ENCODE peak calls at places on chromosomes 13 and 19, in four cellular contexts. One of them, this sample, is unnamed.

GRCh38 chr19:45114116-45114515 is 21.1 kb downstream of the PPP1R37 start:
- DNase-seq in colonic mucosa: no peak
- DNase-seq in thoracic aorta: no peak
- DNase-seq in CD8-positive, alpha-beta memory T cell: no peak
- DNase-seq in this sample: no peak

GRCh38 chr13:29465741-29466293 is 129.7 kb downstream of the SLC7A1 start:
- DNase-seq in colonic mucosa: no peak
- DNase-seq in thoracic aorta: no peak
- DNase-seq in CD8-positive, alpha-beta memory T cell: no peak
- DNase-seq in this sample: peak; percentile 49

GRCh38 chr19:55993492-55993891 is 6.9 kb downstream of the NLRP5 start:
- DNase-seq in CD8-positive, alpha-beta memory T cell: no peak
- DNase-seq in thoracic aorta: no peak
- DNase-seq in colonic mucosa: no peak
- DNase-seq in this sample: no peak

GRCh38 chr19:35512831-35513230 is 618 bp downstream of the DMKN start:
- DNase-seq in CD8-positive, alpha-beta memory T cell: no peak
- DNase-seq in thoracic aorta: no peak
- DNase-seq in colonic mucosa: no peak
- DNase-seq in this sample: no peak

GRCh38 chr13:97934590-97934989 is 18.9 kb upstream of the IPO5 start:
- DNase-seq in thoracic aorta: no peak
- DNase-seq in CD8-positive, alpha-beta memory T cell: no peak
- DNase-seq in colonic mucosa: no peak
- DNase-seq in this sample: no peak

GRCh38 chr13:97226788-97227627 is 4.9 kb downstream of the MBNL2 start:
- DNase-seq in CD8-positive, alpha-beta memory T cell: peak; percentile 46
- DNase-seq in thoracic aorta: no peak
- DNase-seq in colonic mucosa: peak; percentile 74
- DNase-seq in this sample: no peak

GRCh38 chr19:7699422-7700127 is 2.4 kb downstream of the FCER2 start:
- DNase-seq in CD8-positive, alpha-beta memory T cell: no peak
- DNase-seq in thoracic aorta: no peak
- DNase-seq in colonic mucosa: no peak
- DNase-seq in this sample: no peak

GRCh38 chr19:51568456-51568855 is 2.6 kb upstream of the ZNF175 start:
- DNase-seq in colonic mucosa: no peak
- DNase-seq in thoracic aorta: no peak
- DNase-seq in CD8-positive, alpha-beta memory T cell: no peak
- DNase-seq in this sample: no peak

GRCh38 chr13:64640002-64640401 is 2590.1 kb downstream of the PCDH9 start:
- DNase-seq in colonic mucosa: no peak
- DNase-seq in CD8-positive, alpha-beta memory T cell: no peak
- DNase-seq in thoracic aorta: no peak
- DNase-seq in this sample: no peak

GRCh38 chr13:100887729-100888151 is 213.1 kb upstream of the TMTC4 start:
- DNase-seq in CD8-positive, alpha-beta memory T cell: no peak
- DNase-seq in colonic mucosa: no peak
- DNase-seq in thoracic aorta: no peak
- DNase-seq in this sample: no peak

GRCh38 chr19:39317476-39317875 is 3.2 kb downstream of the LRFN1 start:
- DNase-seq in colonic mucosa: no peak
- DNase-seq in CD8-positive, alpha-beta memory T cell: no peak
- DNase-seq in thoracic aorta: no peak
- DNase-seq in this sample: no peak

GRCh38 chr19:39318690-39319089 is 2.0 kb downstream of the LRFN1 start:
- DNase-seq in thoracic aorta: no peak
- DNase-seq in colonic mucosa: no peak
- DNase-seq in CD8-positive, alpha-beta memory T cell: no peak
- DNase-seq in this sample: no peak

GRCh38 chr19:39318071-39318470 is 2.6 kb downstream of the LRFN1 start:
- DNase-seq in colonic mucosa: no peak
- DNase-seq in thoracic aorta: no peak
- DNase-seq in CD8-positive, alpha-beta memory T cell: no peak
- DNase-seq in this sample: no peak

GRCh38 chr19:39319892-39320168 is 833 bp downstream of the LRFN1 start:
- DNase-seq in CD8-positive, alpha-beta memory T cell: no peak
- DNase-seq in colonic mucosa: no peak
- DNase-seq in thoracic aorta: no peak
- DNase-seq in this sample: no peak

DNA sequence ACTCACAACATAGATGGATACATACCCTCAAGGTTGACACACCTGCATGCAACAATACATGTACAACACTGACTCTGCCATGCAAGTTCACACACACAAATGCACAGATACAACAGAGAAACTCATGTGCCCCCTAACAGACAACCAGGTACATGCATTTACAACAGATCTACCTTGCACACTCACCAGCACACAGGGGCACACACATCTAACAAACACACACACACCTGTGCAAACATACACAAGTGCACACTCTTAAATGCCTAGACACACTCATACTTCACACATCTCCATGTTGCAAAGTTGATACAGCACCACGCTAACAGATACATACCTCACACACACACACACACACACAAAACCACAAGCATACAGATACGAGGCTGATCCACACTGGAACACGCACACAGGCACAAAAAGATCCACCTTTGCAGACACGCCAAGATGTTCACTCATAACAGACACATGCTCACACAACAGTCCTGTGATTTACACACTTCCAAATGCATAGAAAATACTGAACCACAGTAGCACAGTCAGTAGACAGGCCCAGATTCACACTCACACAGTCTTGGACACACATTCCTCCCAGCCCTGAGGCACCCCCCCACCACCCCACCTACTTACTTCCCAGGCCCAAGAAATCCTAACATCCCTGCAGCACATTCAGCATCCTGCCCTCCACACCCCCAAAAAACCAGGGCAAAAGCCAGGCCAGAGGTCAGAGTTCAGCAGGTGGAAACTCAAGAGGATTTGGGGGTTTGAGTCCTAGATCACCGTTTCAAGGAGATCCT is 1.4 kb downstream of the LRFN1 start:
- DNase-seq in CD8-positive, alpha-beta memory T cell: no peak
- DNase-seq in thoracic aorta: no peak
- DNase-seq in colonic mucosa: no peak
- DNase-seq in this sample: no peak
- H3K4me3 ChIP-seq in CD8-positive, alpha-beta memory T cell: no peak overlapping the region
- H3K4me3 ChIP-seq in thoracic aorta: no peak overlapping the region
- H3K4me3 ChIP-seq in colonic mucosa: no peak overlapping the region
- H3K4me3 ChIP-seq in this sample: peak overlapping the region; percentile 71

GRCh38 chr19:10118960-10119359 is 739 bp downstream of the EIF3G start:
- DNase-seq in thoracic aorta: no peak
- DNase-seq in colonic mucosa: no peak
- DNase-seq in CD8-positive, alpha-beta memory T cell: no peak
- DNase-seq in this sample: no peak

GRCh38 chr19:10124429-10124828 is 4.7 kb upstream of the EIF3G start:
- DNase-seq in thoracic aorta: no peak
- DNase-seq in CD8-positive, alpha-beta memory T cell: no peak
- DNase-seq in colonic mucosa: no peak
- DNase-seq in this sample: no peak

GRCh38 chr19:10120538-10121198 is 969 bp upstream of the EIF3G start:
- DNase-seq in CD8-positive, alpha-beta memory T cell: no peak
- DNase-seq in colonic mucosa: no peak
- DNase-seq in thoracic aorta: no peak
- DNase-seq in this sample: no peak

GRCh38 chr19:10126213-10126639 is 6.5 kb upstream of the EIF3G start:
- DNase-seq in colonic mucosa: no peak
- DNase-seq in CD8-positive, alpha-beta memory T cell: no peak
- DNase-seq in thoracic aorta: no peak
- DNase-seq in this sample: no peak

GRCh38 chr19:10122066-10122465 is 2.4 kb upstream of the EIF3G start:
- DNase-seq in CD8-positive, alpha-beta memory T cell: no peak
- DNase-seq in thoracic aorta: no peak
- DNase-seq in colonic mucosa: no peak
- DNase-seq in this sample: no peak
- H3K9me3 ChIP-seq in CD8-positive, alpha-beta memory T cell: no peaks in the 10 kb centered on the region
- H3K9me3 ChIP-seq in thoracic aorta: no peaks in the 10 kb centered on the region
- H3K9me3 ChIP-seq in colonic mucosa: no peaks in the 10 kb centered on the region
- H3K9me3 ChIP-seq in this sample: no peaks in the 10 kb centered on the region

DNA sequence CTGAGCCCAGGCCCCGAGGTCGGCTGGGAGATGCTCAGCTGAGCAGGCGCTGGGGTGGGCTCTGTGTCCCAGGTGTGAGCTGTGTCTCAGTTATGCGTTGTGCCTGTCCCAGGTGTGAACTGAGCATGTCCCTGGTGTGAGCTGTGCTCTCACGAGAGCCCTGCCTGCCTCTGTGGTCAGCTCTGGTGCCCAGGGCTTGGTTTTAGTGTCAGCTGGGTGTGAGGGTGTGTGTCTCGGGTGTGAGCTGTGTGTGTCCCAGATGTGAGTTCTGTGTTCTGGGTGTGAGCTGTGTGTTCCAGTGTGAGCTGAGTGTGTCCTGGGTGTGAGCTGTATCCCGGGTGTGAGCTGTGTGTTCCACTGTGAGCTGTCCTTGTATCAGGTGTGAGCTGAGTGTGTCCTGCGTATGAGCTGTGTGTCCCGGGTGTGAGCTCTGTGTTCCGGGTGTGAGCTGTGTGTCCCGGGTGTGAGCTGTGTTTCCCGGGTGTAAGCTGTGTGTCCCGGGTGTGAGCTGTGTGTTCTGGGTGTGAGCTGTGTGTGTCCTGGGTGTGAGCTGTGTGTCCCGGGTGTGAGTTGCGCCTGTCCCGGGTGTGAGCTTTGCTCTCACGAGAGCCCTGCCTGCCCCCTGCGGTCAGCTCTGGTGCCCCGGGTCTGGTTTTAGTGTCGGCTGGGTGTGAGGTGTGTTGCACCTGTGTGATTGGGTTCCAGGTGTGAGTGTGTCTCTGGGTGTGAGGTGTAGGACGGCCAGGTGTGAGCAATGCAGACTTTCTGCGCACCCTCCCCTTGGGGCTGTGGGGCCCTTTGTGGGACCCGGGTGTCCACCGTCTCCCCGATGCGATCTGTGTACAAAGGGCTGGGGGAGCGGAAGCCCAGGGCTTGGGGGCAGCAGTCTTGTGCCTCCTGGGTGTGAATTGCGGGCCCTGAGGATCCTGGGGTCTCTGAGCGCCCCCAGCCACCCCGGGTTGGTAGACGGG is 7.1 kb upstream of the PEAK3 start:
- DNase-seq in CD8-positive, alpha-beta memory T cell: no peak
- DNase-seq in thoracic aorta: no peak
- DNase-seq in colonic mucosa: no peak
- DNase-seq in this sample: no peak
- H3K4me1 ChIP-seq in CD8-positive, alpha-beta memory T cell: peaks cover 18% of the 10 kb centered on the region
- H3K4me1 ChIP-seq in thoracic aorta: peaks cover 34% of the 10 kb centered on the region
- H3K4me1 ChIP-seq in colonic mucosa: peaks cover 11% of the 10 kb centered on the region
- H3K4me1 ChIP-seq in this sample: peaks cover under 1% of the 10 kb centered on the region

GRCh38 chr13:51839711-51840110 is 5.3 kb downstream of the TMEM272 start:
- DNase-seq in colonic mucosa: no peak
- DNase-seq in CD8-positive, alpha-beta memory T cell: no peak
- DNase-seq in thoracic aorta: no peak
- DNase-seq in this sample: no peak
- H3K4me3 ChIP-seq in colonic mucosa: no peak overlapping the region
- H3K4me3 ChIP-seq in CD8-positive, alpha-beta memory T cell: no peak overlapping the region
- H3K4me3 ChIP-seq in thoracic aorta: no peak overlapping the region
- H3K4me3 ChIP-seq in this sample: no peak overlapping the region

DNA sequence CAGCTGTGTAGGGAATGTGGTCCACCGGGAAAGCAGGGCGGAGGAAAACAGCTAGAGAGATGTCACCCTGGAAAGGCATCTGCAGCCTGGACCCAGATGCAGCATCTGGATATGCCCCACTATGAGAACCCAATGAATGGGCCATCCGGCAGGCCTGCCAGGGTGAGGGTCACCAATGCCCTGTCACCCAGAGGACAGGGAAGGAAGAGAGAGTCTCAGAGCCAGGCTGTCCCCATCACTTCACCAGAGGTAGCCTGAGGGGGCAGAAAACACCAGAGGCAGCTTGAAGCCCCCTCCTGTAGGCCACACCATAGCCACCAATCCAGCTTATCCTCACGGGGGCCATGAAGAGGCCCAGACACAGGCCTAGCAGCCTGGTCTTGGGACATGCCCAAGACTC is 118.8 kb downstream of the TUBA3C start:
- DNase-seq in thoracic aorta: no peak
- DNase-seq in CD8-positive, alpha-beta memory T cell: no peak
- DNase-seq in colonic mucosa: no peak
- DNase-seq in this sample: no peak
- H3K9me3 ChIP-seq in thoracic aorta: no peaks in the 10 kb centered on the region
- H3K9me3 ChIP-seq in CD8-positive, alpha-beta memory T cell: no peaks in the 10 kb centered on the region
- H3K9me3 ChIP-seq in colonic mucosa: no peaks in the 10 kb centered on the region
- H3K9me3 ChIP-seq in this sample: peaks cover 5% of the 10 kb centered on the region

GRCh38 chr13:112907286-112907685 is 61.7 kb upstream of the MCF2L start:
- DNase-seq in colonic mucosa: no peak
- DNase-seq in CD8-positive, alpha-beta memory T cell: no peak
- DNase-seq in thoracic aorta: no peak
- DNase-seq in this sample: no peak

GRCh38 chr13:112905086-112905485 is 63.9 kb upstream of the MCF2L start:
- DNase-seq in colonic mucosa: no peak
- DNase-seq in thoracic aorta: no peak
- DNase-seq in CD8-positive, alpha-beta memory T cell: no peak
- DNase-seq in this sample: no peak

GRCh38 chr13:112904436-112904960 is 64.5 kb upstream of the MCF2L start:
- DNase-seq in colonic mucosa: no peak
- DNase-seq in CD8-positive, alpha-beta memory T cell: no peak
- DNase-seq in thoracic aorta: no peak
- DNase-seq in this sample: no peak

GRCh38 chr13:112905990-112906641 is 62.9 kb upstream of the MCF2L start:
- DNase-seq in colonic mucosa: no peak
- DNase-seq in thoracic aorta: no peak
- DNase-seq in CD8-positive, alpha-beta memory T cell: no peak
- DNase-seq in this sample: no peak

GRCh38 chr13:112905619-112905989 is 63.4 kb upstream of the MCF2L start:
- DNase-seq in colonic mucosa: no peak
- DNase-seq in CD8-positive, alpha-beta memory T cell: no peak
- DNase-seq in thoracic aorta: no peak
- DNase-seq in this sample: no peak
- H3K4me1 ChIP-seq in colonic mucosa: no peaks in the 10 kb centered on the region
- H3K4me1 ChIP-seq in CD8-positive, alpha-beta memory T cell: no peaks in the 10 kb centered on the region
- H3K4me1 ChIP-seq in thoracic aorta: peaks cover 15% of the 10 kb centered on the region
- H3K4me1 ChIP-seq in this sample: no peaks in the 10 kb centered on the region

DNA sequence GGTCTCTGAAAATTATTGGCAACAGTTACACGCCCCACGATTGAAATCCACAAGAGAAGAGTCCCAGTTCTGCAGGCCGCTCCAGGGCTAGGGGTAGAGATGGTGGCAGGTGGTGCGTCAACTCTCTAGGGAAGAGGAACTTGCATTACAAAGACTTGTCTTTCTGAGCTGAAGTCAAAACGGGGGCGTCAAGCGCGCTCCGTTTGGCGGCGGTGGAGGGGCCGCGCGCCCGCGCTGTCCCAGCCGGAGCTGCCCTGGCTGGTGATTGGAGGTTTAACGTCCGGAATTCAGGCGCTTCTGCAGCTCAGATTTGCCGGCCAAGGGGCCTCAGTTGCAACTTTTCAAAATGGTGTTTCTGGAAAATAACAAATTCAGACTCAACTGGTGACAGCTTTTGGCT is 38.9 kb downstream of the SOX1 start:
- DNase-seq in thoracic aorta: no peak
- DNase-seq in colonic mucosa: no peak
- DNase-seq in CD8-positive, alpha-beta memory T cell: no peak
- DNase-seq in this sample: no peak
- H3K4me3 ChIP-seq in thoracic aorta: no peak overlapping the region
- H3K4me3 ChIP-seq in colonic mucosa: no peak overlapping the region
- H3K4me3 ChIP-seq in CD8-positive, alpha-beta memory T cell: no peak overlapping the region
- H3K4me3 ChIP-seq in this sample: no peak overlapping the region

DNA sequence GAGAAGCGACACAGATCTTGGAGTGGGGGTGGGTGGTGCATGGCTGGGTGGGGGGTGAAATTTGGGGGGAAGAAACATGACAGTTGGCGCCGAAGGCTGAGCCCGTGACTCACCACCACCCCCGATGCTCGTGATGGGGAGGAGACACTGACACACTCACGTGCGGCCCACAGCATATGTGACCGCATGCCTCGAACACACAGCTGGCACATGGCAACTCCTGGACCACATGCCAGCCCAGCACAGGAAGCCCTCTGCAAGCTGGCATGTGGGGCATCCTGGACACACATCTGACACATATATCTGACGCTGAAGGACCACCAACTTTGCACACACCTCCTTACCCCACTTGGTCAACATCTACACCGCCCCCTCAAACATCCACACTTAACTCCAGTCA is 1.2 kb upstream of the GRIK5 start:
- DNase-seq in thoracic aorta: no peak
- DNase-seq in CD8-positive, alpha-beta memory T cell: no peak
- DNase-seq in colonic mucosa: no peak
- DNase-seq in this sample: no peak
- H3K9me3 ChIP-seq in thoracic aorta: no peaks in the 10 kb centered on the region
- H3K9me3 ChIP-seq in CD8-positive, alpha-beta memory T cell: no peaks in the 10 kb centered on the region
- H3K9me3 ChIP-seq in colonic mucosa: no peaks in the 10 kb centered on the region
- H3K9me3 ChIP-seq in this sample: no peaks in the 10 kb centered on the region

This sample was measured in BE2C.